ENCODE peak calls at places on chromosomes 13 and 19, in four cellular contexts. One of them, this sample, is unnamed.

GRCh38 chr19:40724848-40725247 is 7.9 kb downstream of the ITPKC start:
- DNase-seq in NCI-H1436: no peak
- DNase-seq in HT-29: no peak
- DNase-seq in Daoy: no peak
- DNase-seq in this sample: no peak

GRCh38 chr13:37481858-37482227 is 116.7 kb downstream of the POSTN start:
- DNase-seq in NCI-H1436: no peak
- DNase-seq in HT-29: no peak
- DNase-seq in Daoy: no peak
- DNase-seq in this sample: no peak

GRCh38 chr13:101258071-101258470 is 158.2 kb downstream of the NALCN start:
- DNase-seq in NCI-H1436: peak; percentile 61
- DNase-seq in HT-29: peak; percentile 25
- DNase-seq in Daoy: peak; percentile 88
- DNase-seq in this sample: peak; percentile 24

GRCh38 chr19:34241513-34242337 is 12.6 kb upstream of the GARRE1 start:
- DNase-seq in NCI-H1436: peak; percentile 80
- DNase-seq in HT-29: peak; percentile 91
- DNase-seq in Daoy: peak; percentile 34
- DNase-seq in this sample: no peak

GRCh38 chr13:33092422-33092987 is 76.3 kb downstream of the KL start:
- DNase-seq in NCI-H1436: no peak
- DNase-seq in HT-29: no peak
- DNase-seq in Daoy: peak; percentile 8
- DNase-seq in this sample: no peak

GRCh38 chr19:45952691-45953505 is 20.8 kb downstream of the NOVA2 start:
- DNase-seq in NCI-H1436: no peak
- DNase-seq in HT-29: no peak
- DNase-seq in Daoy: peak; percentile 68
- DNase-seq in this sample: no peak

GRCh38 chr13:113591750-113592149 is 7.2 kb downstream of the TFDP1 start:
- DNase-seq in NCI-H1436: no peak
- DNase-seq in HT-29: no peak
- DNase-seq in Daoy: no peak
- DNase-seq in this sample: no peak

GRCh38 chr13:40390290-40391008 is 276.0 kb downstream of the FOXO1 start:
- DNase-seq in NCI-H1436: no peak
- DNase-seq in HT-29: no peak
- DNase-seq in Daoy: no peak
- DNase-seq in this sample: no peak

GRCh38 chr13:72514141-72514540 is 213.3 kb downstream of the MZT1 start:
- DNase-seq in NCI-H1436: no peak
- DNase-seq in HT-29: no peak
- DNase-seq in Daoy: no peak
- DNase-seq in this sample: no peak

GRCh38 chr19:32896516-32897214 is 27.1 kb upstream of the SLC7A9 start:
- DNase-seq in NCI-H1436: no peak
- DNase-seq in HT-29: no peak
- DNase-seq in Daoy: no peak
- DNase-seq in this sample: no peak

GRCh38 chr13:71861769-71862168 is 5.2 kb downstream of the DACH1 start:
- DNase-seq in NCI-H1436: no peak
- DNase-seq in HT-29: no peak
- DNase-seq in Daoy: no peak
- DNase-seq in this sample: no peak